ENCODE peak calls at places on chromosomes 4 and X, in eight cellular contexts. One of them, this sample, is unnamed.

GRCh38 chr4:27524224-27524623 is 663.6 kb downstream of the STIM2 start:
- DNase-seq in HCEC 1CT: no peak
- DNase-seq in EL: peak; percentile 9
- DNase-seq in effector memory CD4-positive, alpha-beta T cell: no peak
- DNase-seq in aorta: no peak
- DNase-seq in endothelial cell: no peak
- DNase-seq in fibroblast of gingiva: no peak
- DNase-seq in CD14-positive monocyte: no peak
- DNase-seq in this sample: no peak

GRCh38 chr4:7240341-7240740 is 48.0 kb downstream of the SORCS2 start:
- DNase-seq in effector memory CD4-positive, alpha-beta T cell: no peak
- DNase-seq in EL: no peak
- DNase-seq in endothelial cell: no peak
- DNase-seq in HCEC 1CT: no peak
- DNase-seq in fibroblast of gingiva: no peak
- DNase-seq in CD14-positive monocyte: no peak
- DNase-seq in aorta: peak; percentile 3
- DNase-seq in this sample: no peak

GRCh38 chrX:110444996-110445395 is 86.3 kb downstream of the RTL9 start:
- DNase-seq in effector memory CD4-positive, alpha-beta T cell: no peak
- DNase-seq in CD14-positive monocyte: no peak
- DNase-seq in aorta: no peak
- DNase-seq in fibroblast of gingiva: no peak
- DNase-seq in EL: no peak
- DNase-seq in endothelial cell: no peak
- DNase-seq in HCEC 1CT: no peak
- DNase-seq in this sample: no peak

GRCh38 chr4:61070269-61070668 is 129.9 kb upstream of the ADGRL3 start:
- DNase-seq in HCEC 1CT: no peak
- DNase-seq in CD14-positive monocyte: no peak
- DNase-seq in effector memory CD4-positive, alpha-beta T cell: no peak
- DNase-seq in fibroblast of gingiva: no peak
- DNase-seq in endothelial cell: no peak
- DNase-seq in EL: no peak
- DNase-seq in aorta: no peak
- DNase-seq in this sample: no peak

GRCh38 chr4:24988776-24989175 is 42.0 kb downstream of the LGI2 start:
- DNase-seq in fibroblast of gingiva: peak; percentile 52
- DNase-seq in aorta: no peak
- DNase-seq in EL: peak; percentile 61
- DNase-seq in CD14-positive monocyte: no peak
- DNase-seq in effector memory CD4-positive, alpha-beta T cell: no peak
- DNase-seq in endothelial cell: peak; percentile 18
- DNase-seq in HCEC 1CT: peak; percentile 21
- DNase-seq in this sample: no peak

GRCh38 chr4:38255572-38255971 is 295.4 kb downstream of the PTTG2 start:
- DNase-seq in aorta: no peak
- DNase-seq in fibroblast of gingiva: no peak
- DNase-seq in HCEC 1CT: no peak
- DNase-seq in CD14-positive monocyte: no peak
- DNase-seq in EL: no peak
- DNase-seq in effector memory CD4-positive, alpha-beta T cell: no peak
- DNase-seq in endothelial cell: no peak
- DNase-seq in this sample: no peak

GRCh38 chr4:105715692-105716278 is 7.2 kb downstream of the GSTCD start:
- DNase-seq in aorta: no peak
- DNase-seq in EL: peak; percentile 39
- DNase-seq in fibroblast of gingiva: peak; percentile 22
- DNase-seq in effector memory CD4-positive, alpha-beta T cell: no peak
- DNase-seq in CD14-positive monocyte: no peak
- DNase-seq in HCEC 1CT: peak; percentile 37
- DNase-seq in endothelial cell: no peak
- DNase-seq in this sample: no peak

GRCh38 chr4:100290585-100290984 is 100.3 kb upstream of the DDIT4L start:
- DNase-seq in CD14-positive monocyte: no peak
- DNase-seq in effector memory CD4-positive, alpha-beta T cell: no peak
- DNase-seq in EL: peak; percentile 46
- DNase-seq in endothelial cell: no peak
- DNase-seq in HCEC 1CT: peak; percentile 60
- DNase-seq in aorta: no peak
- DNase-seq in fibroblast of gingiva: no peak
- DNase-seq in this sample: no peak

GRCh38 chr4:2141762-2142520 is 82.8 kb downstream of the NAT8L start:
- DNase-seq in fibroblast of gingiva: no peak
- DNase-seq in effector memory CD4-positive, alpha-beta T cell: no peak
- DNase-seq in EL: no peak
- DNase-seq in endothelial cell: no peak
- DNase-seq in HCEC 1CT: no peak
- DNase-seq in aorta: no peak
- DNase-seq in CD14-positive monocyte: no peak
- DNase-seq in this sample: no peak

GRCh38 chrX:16431266-16431665 is 218.7 kb upstream of the S100G start:
- DNase-seq in endothelial cell: no peak
- DNase-seq in aorta: no peak
- DNase-seq in EL: no peak
- DNase-seq in HCEC 1CT: no peak
- DNase-seq in fibroblast of gingiva: no peak
- DNase-seq in CD14-positive monocyte: no peak
- DNase-seq in effector memory CD4-positive, alpha-beta T cell: no peak
- DNase-seq in this sample: no peak

GRCh38 chr4:155122382-155122781 is 86.1 kb upstream of the NPY2R start:
- DNase-seq in aorta: no peak
- DNase-seq in fibroblast of gingiva: no peak
- DNase-seq in effector memory CD4-positive, alpha-beta T cell: no peak
- DNase-seq in endothelial cell: no peak
- DNase-seq in HCEC 1CT: no peak
- DNase-seq in CD14-positive monocyte: no peak
- DNase-seq in EL: no peak
- DNase-seq in this sample: no peak

GRCh38 chr4:74933562-74934015 is 673 bp downstream of the PARM1 start:
- DNase-seq in HCEC 1CT: no peak
- DNase-seq in CD14-positive monocyte: no peak
- DNase-seq in effector memory CD4-positive, alpha-beta T cell: no peak
- DNase-seq in fibroblast of gingiva: no peak
- DNase-seq in endothelial cell: peak; percentile 5
- DNase-seq in aorta: peak; percentile 58
- DNase-seq in EL: peak; percentile 1
- DNase-seq in this sample: no peak

GRCh38 chr4:153533387-153533786 is 67.2 kb downstream of the TMEM131L start:
- DNase-seq in endothelial cell: no peak
- DNase-seq in fibroblast of gingiva: no peak
- DNase-seq in HCEC 1CT: no peak
- DNase-seq in CD14-positive monocyte: no peak
- DNase-seq in EL: no peak
- DNase-seq in aorta: no peak
- DNase-seq in effector memory CD4-positive, alpha-beta T cell: no peak
- DNase-seq in this sample: no peak

GRCh38 chr4:62881210-62881609 is 1528.0 kb downstream of the TECRL start:
- DNase-seq in endothelial cell: no peak
- DNase-seq in CD14-positive monocyte: no peak
- DNase-seq in effector memory CD4-positive, alpha-beta T cell: no peak
- DNase-seq in aorta: no peak
- DNase-seq in EL: no peak
- DNase-seq in HCEC 1CT: no peak
- DNase-seq in fibroblast of gingiva: no peak
- DNase-seq in this sample: no peak

GRCh38 chr4:139824882-139825522 is 159.4 kb downstream of the MGST2 start:
- DNase-seq in CD14-positive monocyte: no peak
- DNase-seq in EL: no peak
- DNase-seq in endothelial cell: peak; percentile 29
- DNase-seq in fibroblast of gingiva: no peak
- DNase-seq in effector memory CD4-positive, alpha-beta T cell: no peak
- DNase-seq in aorta: no peak
- DNase-seq in HCEC 1CT: no peak
- DNase-seq in this sample: no peak

GRCh38 chr4:19776021-19776459 is 475.7 kb upstream of the SLIT2 start:
- DNase-seq in effector memory CD4-positive, alpha-beta T cell: no peak
- DNase-seq in CD14-positive monocyte: no peak
- DNase-seq in endothelial cell: no peak
- DNase-seq in fibroblast of gingiva: peak; percentile 52
- DNase-seq in HCEC 1CT: peak; percentile 81
- DNase-seq in aorta: no peak
- DNase-seq in EL: peak; percentile 92
- DNase-seq in this sample: no peak

GRCh38 chr4:175813841-175814240 is 1.8 kb upstream of the GPM6A start:
- DNase-seq in HCEC 1CT: no peak
- DNase-seq in EL: no peak
- DNase-seq in fibroblast of gingiva: no peak
- DNase-seq in endothelial cell: no peak
- DNase-seq in effector memory CD4-positive, alpha-beta T cell: no peak
- DNase-seq in aorta: no peak
- DNase-seq in CD14-positive monocyte: no peak
- DNase-seq in this sample: no peak

GRCh38 chrX:107894038-107894437 is 68.4 kb downstream of the MID2 start:
- DNase-seq in EL: peak; percentile 27
- DNase-seq in HCEC 1CT: peak; percentile 18
- DNase-seq in endothelial cell: peak; percentile 18
- DNase-seq in fibroblast of gingiva: peak; percentile 8
- DNase-seq in CD14-positive monocyte: no peak
- DNase-seq in effector memory CD4-positive, alpha-beta T cell: peak; percentile 8
- DNase-seq in aorta: no peak
- DNase-seq in this sample: no peak

GRCh38 chr4:145681518-145681917 is 1.6 kb downstream of the C4orf51 start:
- DNase-seq in fibroblast of gingiva: peak; percentile 3
- DNase-seq in aorta: no peak
- DNase-seq in effector memory CD4-positive, alpha-beta T cell: no peak
- DNase-seq in endothelial cell: no peak
- DNase-seq in EL: no peak
- DNase-seq in HCEC 1CT: peak; percentile 1
- DNase-seq in CD14-positive monocyte: no peak
- DNase-seq in this sample: no peak

GRCh38 chr4:70737006-70737405 is 15.2 kb downstream of the RUFY3 start:
- DNase-seq in EL: no peak
- DNase-seq in endothelial cell: no peak
- DNase-seq in fibroblast of gingiva: no peak
- DNase-seq in CD14-positive monocyte: no peak
- DNase-seq in effector memory CD4-positive, alpha-beta T cell: no peak
- DNase-seq in aorta: no peak
- DNase-seq in HCEC 1CT: no peak
- DNase-seq in this sample: no peak

GRCh38 chr4:148514041-148514440 is 71.8 kb upstream of the NR3C2 start:
- DNase-seq in HCEC 1CT: peak; percentile 30
- DNase-seq in fibroblast of gingiva: no peak
- DNase-seq in aorta: no peak
- DNase-seq in endothelial cell: no peak
- DNase-seq in CD14-positive monocyte: no peak
- DNase-seq in effector memory CD4-positive, alpha-beta T cell: no peak
- DNase-seq in EL: no peak
- DNase-seq in this sample: no peak

GRCh38 chr4:15234101-15234500 is 193.7 kb upstream of the C1QTNF7 start:
- DNase-seq in endothelial cell: no peak
- DNase-seq in CD14-positive monocyte: no peak
- DNase-seq in HCEC 1CT: peak; percentile 89
- DNase-seq in EL: peak; percentile 91
- DNase-seq in aorta: no peak
- DNase-seq in effector memory CD4-positive, alpha-beta T cell: no peak
- DNase-seq in fibroblast of gingiva: peak; percentile 59
- DNase-seq in this sample: no peak

GRCh38 chr4:153045111-153045982 is 109.2 kb downstream of the FHDC1 start:
- DNase-seq in EL: no peak
- DNase-seq in fibroblast of gingiva: no peak
- DNase-seq in endothelial cell: no peak
- DNase-seq in effector memory CD4-positive, alpha-beta T cell: no peak
- DNase-seq in aorta: no peak
- DNase-seq in CD14-positive monocyte: no peak
- DNase-seq in HCEC 1CT: no peak
- DNase-seq in this sample: no peak

GRCh38 chrX:153878285-153878779 is 7.6 kb downstream of the L1CAM start:
- DNase-seq in HCEC 1CT: no peak
- DNase-seq in EL: no peak
- DNase-seq in endothelial cell: no peak
- DNase-seq in aorta: no peak
- DNase-seq in CD14-positive monocyte: no peak
- DNase-seq in fibroblast of gingiva: no peak
- DNase-seq in effector memory CD4-positive, alpha-beta T cell: no peak
- DNase-seq in this sample: no peak

GRCh38 chrX:42704454-42704853 is 73.5 kb downstream of the PPP1R2C start:
- DNase-seq in HCEC 1CT: no peak
- DNase-seq in CD14-positive monocyte: no peak
- DNase-seq in fibroblast of gingiva: peak; percentile 3
- DNase-seq in effector memory CD4-positive, alpha-beta T cell: no peak
- DNase-seq in aorta: no peak
- DNase-seq in endothelial cell: no peak
- DNase-seq in EL: peak; percentile 1
- DNase-seq in this sample: no peak

GRCh38 chr4:81472249-81473085 is 760 bp upstream of the RASGEF1B start:
- DNase-seq in aorta: peak; percentile 50
- DNase-seq in effector memory CD4-positive, alpha-beta T cell: peak; percentile 29
- DNase-seq in HCEC 1CT: no peak
- DNase-seq in EL: peak; percentile 8
- DNase-seq in endothelial cell: peak; percentile 29
- DNase-seq in CD14-positive monocyte: peak; percentile 78
- DNase-seq in fibroblast of gingiva: peak; percentile 6
- DNase-seq in this sample: peak; percentile 45

GRCh38 chrX:42119076-42119475 is 195.7 kb upstream of the CASK start:
- DNase-seq in endothelial cell: no peak
- DNase-seq in fibroblast of gingiva: peak; percentile 52
- DNase-seq in CD14-positive monocyte: no peak
- DNase-seq in EL: peak; percentile 18
- DNase-seq in aorta: no peak
- DNase-seq in HCEC 1CT: no peak
- DNase-seq in effector memory CD4-positive, alpha-beta T cell: no peak
- DNase-seq in this sample: no peak